ENCODE peak calls at places on chromosomes 1 and 21, in seven cellular contexts. Z is HepG2, Y is HCT116, I is prostate gland, C is transverse colon, S is stomach, H is spleen. M is an unnamed sample.

GRCh38 chr1:248686815-248687214 is 15.8 kb downstream of the OR14I1 start:
- DNase-seq in Z (no peak), Y (no peak), I (no peak), C (peak), S (no peak), H (no peak), M (no peak)

GRCh38 chr1:15220825-15221431 is 26.1 kb upstream of the FHAD1 start:
- DNase-seq in Z (peak), Y (no peak), I (no peak), C (peak), S (peak), H (no peak), M (no peak)

GRCh38 chr1:9315411-9316079 is 22.9 kb downstream of the SPSB1 start:
- DNase-seq in Z (no peak), Y (no peak), I (no peak), C (no peak), S (no peak), H (no peak), M (no peak)

GRCh38 chr1:14366361-14367018 is 232.0 kb upstream of the KAZN start:
- DNase-seq in Z (no peak), Y (no peak), I (no peak), C (no peak), S (no peak), H (no peak), M (no peak)

GRCh38 chr1:29123871-29124365 is at the start of gene TMEM200B:
- DNase-seq in Z (no peak), Y (no peak), I (no peak), C (no peak), S (no peak), H (no peak), M (no peak)

GRCh38 chr1:228935198-228935663 is 200.0 kb downstream of the RHOU start:
- DNase-seq in Z (peak), Y (no peak), I (no peak), C (no peak), S (no peak), H (no peak), M (no peak)

GRCh38 chr1:236156512-236157208 is 14.3 kb downstream of the GPR137B start:
- DNase-seq in Z (no peak), Y (no peak), I (no peak), C (peak), S (no peak), H (peak), M (no peak)

GRCh38 chr1:74513901-74514300 is 1.5 kb upstream of the LRRC53 start:
- DNase-seq in Z (no peak), Y (no peak), I (no peak), C (no peak), S (no peak), H (no peak), M (no peak)

GRCh38 chr1:59055908-59056719 is 240.8 kb upstream of the FGGY start:
- DNase-seq in Z (no peak), Y (no peak), I (no peak), C (no peak), S (peak), H (no peak), M (no peak)

GRCh38 chr1:54406339-54407181 is at the start of gene SSBP3:
- DNase-seq in Z (peak), Y (peak), I (peak), C (peak), S (peak), H (peak), M (no peak)
- TF ChIP-seq POLR2AphosphoS5 in Z (no peak), Y (peak), I (peak), C (peak), S (peak), H (peak), M (peak)

GRCh38 chr1:32195531-32195930 is 4.9 kb upstream of the CCDC28B start:
- DNase-seq in Z (no peak), Y (no peak), I (no peak), C (no peak), S (no peak), H (peak), M (no peak)
- TF ChIP-seq POLR2A in Z (no peak), Y (no peak), I (no peak), C (no peak), S (no peak), H (no peak), M (no peak)

GRCh38 chr21:33916200-33916567 is 580 bp upstream of the ATP5PO start:
- DNase-seq in Z (no peak), Y (no peak), I (no peak), C (no peak), S (no peak), H (no peak), M (no peak)

GRCh38 chr21:33917421-33917820 is 1.8 kb upstream of the ATP5PO start:
- DNase-seq in Z (no peak), Y (no peak), I (no peak), C (no peak), S (no peak), H (no peak), M (no peak)

GRCh38 chr21:33909756-33910155 is 5.8 kb downstream of the ATP5PO start:
- DNase-seq in Z (no peak), Y (no peak), I (no peak), C (no peak), S (no peak), H (no peak), M (no peak)

GRCh38 chr21:33914188-33914587 is 1.4 kb downstream of the ATP5PO start:
- DNase-seq in Z (no peak), Y (no peak), I (no peak), C (no peak), S (no peak), H (no peak), M (no peak)

DNA sequence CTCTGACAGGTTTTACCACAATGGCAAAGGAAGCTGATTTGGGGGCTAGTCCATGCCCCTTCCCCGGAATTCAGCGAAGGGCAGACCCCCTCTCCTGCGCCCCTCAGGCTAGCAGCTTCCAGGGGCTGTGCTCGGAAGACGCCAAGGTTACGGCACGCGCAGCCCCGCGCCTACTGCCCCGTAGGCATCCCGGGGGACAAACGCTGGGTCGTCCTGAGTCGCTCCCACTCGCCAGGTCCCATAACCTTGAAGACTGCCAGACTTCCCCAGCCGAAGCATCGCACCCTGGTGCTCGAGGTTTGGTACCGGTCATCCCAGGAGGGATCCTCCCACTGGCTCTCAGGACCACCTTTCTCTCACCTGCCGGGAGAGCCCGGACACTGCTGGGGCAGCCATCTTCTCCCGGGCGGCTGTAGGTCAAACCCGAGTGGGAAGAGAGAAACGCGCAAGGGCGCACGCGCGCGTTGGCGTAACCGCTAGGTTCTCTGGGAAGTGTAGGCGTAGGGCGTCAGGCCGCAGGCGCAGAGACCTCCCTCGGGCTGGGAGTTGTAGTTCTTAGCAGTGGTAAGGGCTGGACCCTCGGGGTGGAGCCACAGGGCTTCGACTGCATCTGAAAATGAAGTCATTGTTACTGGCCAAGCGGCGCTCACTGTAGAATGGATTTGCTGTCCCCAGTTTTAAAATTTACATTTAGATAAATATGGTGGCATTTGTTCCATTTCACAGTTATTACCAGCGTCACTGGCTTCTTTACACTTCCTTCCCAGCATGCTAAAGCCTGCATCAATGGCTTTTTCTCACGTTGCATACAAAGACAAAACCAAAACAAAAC is at the start of gene ATP5PO:
- DNase-seq in Z (peak), Y (peak), I (peak), C (peak), S (peak), H (peak), M (no peak)
- TF ChIP-seq POLR2AphosphoS5 in Z (peak), Y (peak), I (peak), C (peak), S (peak), H (peak), M (peak)

GRCh38 chr1:33338495-33339211 is 17.8 kb upstream of the A3GALT2 start:
- DNase-seq in Z (peak), Y (no peak), I (peak), C (peak), S (peak), H (peak), M (no peak)
- TF ChIP-seq POLR2A in Z (peak), Y (no peak), I (no peak), C (peak), S (no peak), H (peak), M (no peak)

M was measured in vagina.